ENCODE peak calls at places on chromosomes 16 and 17, in six cellular contexts. I is neuronal stem cell, Z is H9, R is IMR-90, D is H1, Q is mesenchymal stem cell. T is an unnamed sample.

GRCh38 chr17:17684901-17685774 is 3.9 kb downstream of the RAI1 start:
- DNase-seq in I (no peak), Z (peak), R (peak), D (no peak), Q (peak), T (peak)

GRCh38 chr17:794876-795275 is 12.7 kb downstream of the MRM3 start:
- DNase-seq in I (peak), Z (peak), R (peak), D (peak), Q (peak), T (peak)

GRCh38 chr16:86355538-86355937 is 154.8 kb upstream of the FOXF1 start:
- DNase-seq in I (no peak), Z (no peak), R (peak), D (no peak), Q (peak), T (no peak)

GRCh38 chr16:22098538-22099255 is 6.4 kb downstream of the VWA3A start:
- DNase-seq in I (peak), Z (no peak), R (peak), D (no peak), Q (peak), T (peak)

GRCh38 chr16:66070140-66070887 is 296.2 kb upstream of the CDH5 start:
- DNase-seq in I (no peak), Z (no peak), R (peak), D (no peak), Q (peak), T (no peak)

GRCh38 chr17:79987890-79988162 is 47.8 kb downstream of the TBC1D16 start:
- DNase-seq in I (no peak), Z (no peak), R (no peak), D (no peak), Q (no peak), T (no peak)

GRCh38 chr17:51435641-51436091 is 175.3 kb downstream of the UTP18 start:
- DNase-seq in I (peak), Z (peak), R (peak), D (peak), Q (no peak), T (no peak)

GRCh38 chr17:69539781-69540319 is 125.4 kb downstream of the MAP2K6 start:
- DNase-seq in I (no peak), Z (no peak), R (peak), D (no peak), Q (peak), T (peak)

GRCh38 chr16:56864910-56865309 is at the start of gene SLC12A3:
- DNase-seq in I (no peak), Z (no peak), R (no peak), D (no peak), Q (no peak), T (no peak)

GRCh38 chr16:34801875-34802274 is 1342.5 kb downstream of the TP53TG3F start:
- DNase-seq in I (no peak), Z (no peak), R (no peak), D (no peak), Q (no peak), T (no peak)

GRCh38 chr17:34366051-34366450 is 3.0 kb upstream of the CCL1 start:
- DNase-seq in I (no peak), Z (peak), R (no peak), D (no peak), Q (no peak), T (no peak)

GRCh38 chr17:17880577-17881196 is 43.9 kb upstream of the SREBF1 start:
- DNase-seq in I (no peak), Z (no peak), R (no peak), D (no peak), Q (no peak), T (no peak)

GRCh38 chr17:71232801-71233559 is 887.8 kb upstream of the SOX9 start:
- DNase-seq in I (no peak), Z (no peak), R (peak), D (no peak), Q (peak), T (no peak)

GRCh38 chr16:66188786-66189725 is 177.4 kb upstream of the CDH5 start:
- DNase-seq in I (no peak), Z (no peak), R (peak), D (peak), Q (no peak), T (no peak)

GRCh38 chr17:71632328-71632727 is 488.5 kb upstream of the SOX9 start:
- DNase-seq in I (no peak), Z (no peak), R (peak), D (no peak), Q (peak), T (peak)

GRCh38 chr17:6107791-6108190 is 37.6 kb downstream of the WSCD1 start:
- DNase-seq in I (no peak), Z (no peak), R (no peak), D (no peak), Q (no peak), T (no peak)

GRCh38 chr17:66431910-66432309 is 129.5 kb downstream of the PRKCA start:
- DNase-seq in I (no peak), Z (no peak), R (peak), D (no peak), Q (peak), T (peak)

GRCh38 chr16:10932959-10933710 is 9.1 kb downstream of the DEXI start:
- DNase-seq in I (no peak), Z (no peak), R (no peak), D (no peak), Q (no peak), T (peak)

GRCh38 chr17:70848785-70849184 is 679.5 kb downstream of the KCNJ2 start:
- DNase-seq in I (no peak), Z (no peak), R (peak), D (no peak), Q (no peak), T (no peak)

GRCh38 chr16:89257757-89258465 is 40.4 kb downstream of the ZNF778 start:
- DNase-seq in I (no peak), Z (no peak), R (no peak), D (no peak), Q (no peak), T (no peak)

GRCh38 chr16:48353565-48354163 is 31.5 kb downstream of the SIAH1 start:
- DNase-seq in I (peak), Z (peak), R (peak), D (peak), Q (peak), T (peak)

GRCh38 chr16:54197758-54198157 is 88.8 kb downstream of the IRX3 start:
- DNase-seq in I (no peak), Z (no peak), R (no peak), D (no peak), Q (no peak), T (no peak)

GRCh38 chr17:49252148-49252682 is 21.6 kb upstream of the PHOSPHO1 start:
- DNase-seq in I (no peak), Z (no peak), R (no peak), D (no peak), Q (peak), T (peak)

GRCh38 chr17:43399839-43400328 is 1.1 kb downstream of the ARL4D start:
- DNase-seq in I (no peak), Z (no peak), R (no peak), D (no peak), Q (no peak), T (no peak)

GRCh38 chr17:2195729-2196128 is 107.9 kb downstream of the SMG6 start:
- DNase-seq in I (no peak), Z (no peak), R (no peak), D (no peak), Q (no peak), T (peak)

GRCh38 chr16:66696669-66697630 is at the start of gene CMTM4:
- DNase-seq in I (peak), Z (peak), R (peak), D (peak), Q (peak), T (peak)

GRCh38 chr17:32274101-32274500 is 8.5 kb downstream of the RHBDL3 start:
- DNase-seq in I (no peak), Z (no peak), R (no peak), D (no peak), Q (no peak), T (no peak)

GRCh38 chr17:66978514-66979061 is 14.1 kb downstream of the CACNG4 start:
- DNase-seq in I (no peak), Z (no peak), R (no peak), D (no peak), Q (no peak), T (no peak)

GRCh38 chr16:68311316-68311620 is 449 bp downstream of the PRMT7 start:
- DNase-seq in I (no peak), Z (no peak), R (peak), D (no peak), Q (peak), T (no peak)

GRCh38 chr17:4786516-4786915 is 352 bp upstream of the VMO1 start:
- DNase-seq in I (no peak), Z (no peak), R (no peak), D (no peak), Q (no peak), T (no peak)

GRCh38 chr17:4786111-4786491 is at the start of gene VMO1:
- DNase-seq in I (no peak), Z (peak), R (no peak), D (no peak), Q (no peak), T (no peak)

GRCh38 chr17:4782652-4783051 is 3.5 kb downstream of the VMO1 start:
- DNase-seq in I (no peak), Z (peak), R (no peak), D (peak), Q (no peak), T (no peak)

GRCh38 chr17:4788159-4788806 is 481 bp upstream of the GLTPD2 start:
- DNase-seq in I (no peak), Z (no peak), R (no peak), D (no peak), Q (no peak), T (no peak)

GRCh38 chr17:4785311-4786110 is 653 bp downstream of the VMO1 start:
- DNase-seq in I (no peak), Z (peak), R (no peak), D (no peak), Q (no peak), T (no peak)
- H3K14ac ChIP-seq in I (peak), Z (no peak), R (no peak), D (no peak), Q (no peak), T (no peak)

GRCh38 chr17:36747861-36748260 is 146.5 kb downstream of the MRM1 start:
- DNase-seq in I (no peak), Z (no peak), R (no peak), D (no peak), Q (no peak), T (no peak)
- H2BK5ac ChIP-seq in I (no peak), Z (no peak), R (no peak), D (no peak), Q (no peak), T (no peak)

DNA sequence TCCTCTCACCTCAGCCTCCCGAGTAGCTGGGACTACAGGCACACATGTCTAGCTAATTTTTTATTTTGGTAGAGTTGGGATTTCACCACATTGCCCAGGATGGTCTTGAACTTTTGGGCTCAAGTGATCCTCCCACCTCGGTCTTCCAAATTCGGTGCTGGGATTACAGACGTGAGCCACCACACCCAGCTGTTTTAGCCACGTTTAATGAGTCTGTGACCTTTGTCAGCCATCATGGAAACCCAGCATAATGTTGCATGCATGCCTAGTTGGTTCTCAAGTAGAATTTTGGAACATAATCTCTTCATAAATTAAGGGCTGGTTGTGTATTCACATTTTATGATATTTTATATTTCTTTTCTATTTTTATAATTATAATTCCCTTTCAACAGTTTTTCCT is 42.0 kb downstream of the GOSR1 start:
- DNase-seq in I (no peak), Z (no peak), R (no peak), D (no peak), Q (no peak), T (no peak)
- H3K14ac ChIP-seq in I (no peak), Z (no peak), R (peak), D (no peak), Q (no peak), T (no peak)

DNA sequence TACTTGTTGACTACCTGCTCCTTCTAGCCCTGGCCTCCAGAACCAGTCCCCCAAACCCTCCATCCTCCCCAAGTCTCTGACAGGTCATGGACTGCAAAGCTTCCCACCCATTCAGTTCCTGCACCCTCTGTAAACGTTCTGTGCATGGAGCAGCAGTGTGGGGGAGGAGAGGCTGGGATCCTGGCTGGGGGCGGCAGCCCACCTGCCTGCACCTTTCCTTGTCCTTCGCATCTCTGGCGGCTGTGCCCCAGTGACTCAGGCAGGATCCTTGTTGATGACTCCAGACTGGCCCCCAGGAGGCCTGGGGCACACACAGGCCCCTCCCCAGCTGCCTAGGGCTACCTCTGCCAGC is 1.6 kb upstream of the PKMYT1 start:
- DNase-seq in I (no peak), Z (no peak), R (no peak), D (no peak), Q (no peak), T (no peak)
- H2BK5ac ChIP-seq in I (peak), Z (no peak), R (no peak), D (peak), Q (no peak), T (no peak)

GRCh38 chr17:31100840-31101239 is 6.1 kb downstream of the NF1 start:
- DNase-seq in I (peak), Z (no peak), R (no peak), D (no peak), Q (peak), T (no peak)
- H3K14ac ChIP-seq in I (no peak), Z (no peak), R (no peak), D (no peak), Q (no peak), T (no peak)

GRCh38 chr17:46819906-46820351 is 1.4 kb upstream of the WNT3 start:
- DNase-seq in I (no peak), Z (peak), R (no peak), D (peak), Q (no peak), T (no peak)

GRCh38 chr17:46817151-46817900 is 1.2 kb downstream of the WNT3 start:
- DNase-seq in I (no peak), Z (peak), R (no peak), D (peak), Q (no peak), T (no peak)

GRCh38 chr17:46818929-46819859 is 702 bp upstream of the WNT3 start:
- DNase-seq in I (peak), Z (peak), R (no peak), D (peak), Q (peak), T (peak)

GRCh38 chr17:46818319-46818928 is at the start of gene WNT3:
- DNase-seq in I (no peak), Z (peak), R (no peak), D (peak), Q (no peak), T (no peak)

GRCh38 chr17:46817901-46818209 is 637 bp downstream of the WNT3 start:
- DNase-seq in I (no peak), Z (no peak), R (no peak), D (no peak), Q (no peak), T (no peak)
- H2BK5ac ChIP-seq in I (no peak), Z (no peak), R (no peak), D (no peak), Q (no peak), T (no peak)

DNA sequence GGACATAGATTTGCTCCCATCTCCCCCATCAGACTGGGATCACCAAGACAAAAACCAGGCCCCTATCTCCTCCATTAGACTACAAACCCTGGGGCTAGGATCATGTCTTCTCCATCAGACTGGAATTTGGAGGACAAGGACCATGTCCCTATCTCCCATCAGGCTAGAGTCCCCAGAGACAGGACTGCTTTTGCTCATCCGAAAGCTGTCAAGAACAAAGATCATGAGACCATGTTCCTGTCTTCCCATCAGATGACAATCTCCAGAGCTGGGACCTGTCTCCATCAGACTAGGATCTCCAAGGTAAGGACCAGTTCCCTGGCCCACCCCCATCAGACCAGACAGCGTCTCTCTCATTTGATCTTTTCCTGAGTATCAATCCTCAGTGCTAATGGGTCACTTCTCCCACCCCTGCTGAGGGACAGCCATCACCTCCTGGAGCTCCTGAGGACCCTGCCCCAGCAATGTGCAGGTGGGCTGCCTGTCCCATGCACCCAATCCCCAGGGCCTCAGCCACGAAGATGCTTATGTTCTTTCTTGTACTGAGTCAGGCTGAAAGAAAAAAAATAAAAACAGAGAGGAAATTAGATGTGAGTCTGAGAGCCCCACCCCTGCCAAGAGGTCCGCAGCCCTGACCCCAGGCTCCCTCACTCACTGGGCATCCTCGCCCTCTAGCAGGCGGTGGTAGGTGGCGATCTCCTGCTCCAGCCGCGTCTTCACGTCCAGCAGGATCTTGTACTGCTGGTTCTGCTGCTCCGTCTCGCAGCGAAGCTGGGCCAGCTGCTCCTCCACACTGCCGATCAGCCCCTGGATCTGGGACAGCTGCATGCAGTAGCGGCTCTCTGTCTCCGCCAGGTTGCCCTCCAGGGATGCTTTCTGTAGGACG is 90.3 kb downstream of the GOSR1 start:
- DNase-seq in I (no peak), Z (no peak), R (no peak), D (no peak), Q (no peak), T (no peak)
- H3K14ac ChIP-seq in I (peak), Z (no peak), R (no peak), D (no peak), Q (no peak), T (no peak)

T was measured in trophoblast cell.